ENCODE peak calls at places on chromosomes 4 and X, in seven cellular contexts. C, H, Z, W, L, R and K are unnamed samples.

GRCh38 chr4:26861434-26862186 is 969 bp downstream of the STIM2 start:
- DNase-seq in C (peak; percentile 76), H (peak; percentile 77), Z (peak; percentile 48), W (peak; percentile 69), L (peak; percentile 84), R (peak; percentile 89), K (peak; percentile 33)

GRCh38 chr4:152539556-152540292 is 3.8 kb upstream of the FBXW7 start:
- DNase-seq in C (no peak), H (no peak), Z (no peak), W (no peak), L (no peak), R (no peak), K (no peak)

GRCh38 chr4:126687655-126688358 is 945.0 kb upstream of the INTU start:
- DNase-seq in C (no peak), H (no peak), Z (no peak), W (peak; percentile 8), L (no peak), R (no peak), K (no peak)

GRCh38 chr4:78068481-78068880 is 11.4 kb downstream of the FRAS1 start:
- DNase-seq in C (no peak), H (no peak), Z (no peak), W (peak; percentile 25), L (no peak), R (no peak), K (no peak)

GRCh38 chr4:112896326-112896892 is 153.0 kb upstream of the ANK2 start:
- DNase-seq in C (no peak), H (no peak), Z (no peak), W (no peak), L (no peak), R (no peak), K (no peak)

GRCh38 chrX:44400588-44400987 is 57.1 kb upstream of the EFHC2 start:
- DNase-seq in C (peak; percentile 95), H (peak; percentile 34), Z (no peak), W (peak; percentile 50), L (no peak), R (no peak), K (no peak)

GRCh38 chrX:3191821-3192220 is 150.6 kb downstream of the ARSF start:
- DNase-seq in C (no peak), H (no peak), Z (no peak), W (peak; percentile 13), L (no peak), R (no peak), K (no peak)

GRCh38 chr4:137530176-137530575 is 2.1 kb downstream of the PCDH18 start:
- DNase-seq in C (peak; percentile 79), H (no peak), Z (no peak), W (peak; percentile 60), L (no peak), R (no peak), K (no peak)

GRCh38 chr4:163331629-163332360 is 601 bp downstream of the NPY1R start:
- DNase-seq in C (peak; percentile 40), H (no peak), Z (no peak), W (peak; percentile 49), L (no peak), R (peak; percentile 55), K (no peak)

GRCh38 chrX:1393871-1394615 is 2.1 kb upstream of the SLC25A6 start:
- DNase-seq in C (no peak), H (no peak), Z (no peak), W (peak; percentile 0), L (no peak), R (peak; percentile 33), K (no peak)

GRCh38 chr4:73740353-73740778 is at the start of gene CXCL8:
- DNase-seq in C (peak; percentile 98), H (peak; percentile 1), Z (no peak), W (peak; percentile 64), L (no peak), R (peak; percentile 70), K (peak; percentile 42)

GRCh38 chr4:45350438-45350837 is 624.1 kb upstream of the GNPDA2 start:
- DNase-seq in C (peak; percentile 1), H (no peak), Z (no peak), W (no peak), L (no peak), R (no peak), K (no peak)

GRCh38 chr4:52990706-52991105 is 128.6 kb downstream of the RASL11B start:
- DNase-seq in C (no peak), H (no peak), Z (no peak), W (no peak), L (no peak), R (no peak), K (no peak)

GRCh38 chr4:54227261-54228063 is 1.6 kb upstream of the PDGFRA start:
- DNase-seq in C (peak; percentile 75), H (no peak), Z (no peak), W (peak; percentile 42), L (no peak), R (no peak), K (peak; percentile 42)

GRCh38 chr4:104596189-104596588 is 101.5 kb upstream of the CXXC4 start:
- DNase-seq in C (no peak), H (no peak), Z (no peak), W (no peak), L (no peak), R (no peak), K (no peak)

GRCh38 chr4:1380368-1381151 is 25.7 kb downstream of the NKX1-1 start:
- DNase-seq in C (no peak), H (no peak), Z (no peak), W (no peak), L (no peak), R (peak; percentile 44), K (no peak)

GRCh38 chrX:101276238-101276637 is 14.9 kb downstream of the TAF7L start:
- DNase-seq in C (no peak), H (no peak), Z (no peak), W (no peak), L (no peak), R (no peak), K (no peak)

GRCh38 chrX:127708155-127708554 is 344.0 kb downstream of the ACTRT1 start:
- DNase-seq in C (no peak), H (no peak), Z (no peak), W (no peak), L (no peak), R (no peak), K (peak; percentile 65)